ENCODE peak calls at places on chromosomes 6 and 20, in six cellular contexts. X is IMR-90, J is neural progenitor cell, A is sigmoid colon, P is esophagus squamous epithelium, D is left ventricle myocardium inferior. Z is an unnamed sample.

GRCh38 chr6:134007077-134007476 is 45.3 kb downstream of the SLC2A12 start:
- DNase-seq in P (no peak), X (no peak), A (no peak), J (no peak), D (no peak), Z (no peak)

GRCh38 chr6:83071023-83071422 is 3.6 kb downstream of the DOP1A start:
- DNase-seq in P (no peak), D (no peak), X (no peak), A (no peak), J (no peak), Z (no peak)

GRCh38 chr6:4017847-4018193 is 61.1 kb downstream of the FAM217A start:
- DNase-seq in J (peak; percentile 34), P (no peak), D (no peak), A (no peak), X (peak; percentile 34), Z (peak; percentile 29)

GRCh38 chr6:15246217-15247211 is 645 bp downstream of the JARID2 start:
- DNase-seq in P (no peak), D (no peak), J (peak; percentile 43), A (no peak), X (peak; percentile 49), Z (no peak)

GRCh38 chr6:73028893-73029450 is 196.3 kb downstream of the KHDC1L start:
- DNase-seq in P (no peak), A (no peak), J (no peak), X (no peak), D (no peak), Z (no peak)

GRCh38 chr6:33877982-33878381 is 74.2 kb upstream of the MLN start:
- DNase-seq in A (no peak), D (no peak), X (no peak), J (no peak), P (no peak), Z (no peak)

GRCh38 chr20:35601021-35601973 is 14.3 kb upstream of the SPAG4 start:
- DNase-seq in P (no peak), D (peak; percentile 74), A (peak; percentile 91), X (peak; percentile 72), J (peak; percentile 92), Z (peak; percentile 51)

GRCh38 chr6:166769648-166770047 is 142.6 kb upstream of the RPS6KA2 start:
- DNase-seq in J (no peak), A (no peak), D (no peak), X (no peak), P (no peak), Z (no peak)

GRCh38 chr6:43451348-43451747 is 4.0 kb downstream of the DLK2 start:
- DNase-seq in X (no peak), D (no peak), P (no peak), A (no peak), J (no peak), Z (no peak)

GRCh38 chr6:154901856-154902552 is 93.1 kb upstream of the TIAM2 start:
- DNase-seq in J (no peak), P (no peak), X (no peak), D (no peak), A (no peak), Z (no peak)

GRCh38 chr6:21448485-21449109 is 145.0 kb upstream of the SOX4 start:
- DNase-seq in A (no peak), X (no peak), J (no peak), D (no peak), P (no peak), Z (no peak)
- H3K27ac ChIP-seq in A (no peak overlapping the region), X (no peak overlapping the region), J (no peak overlapping the region), D (no peak overlapping the region), P (no peak overlapping the region), Z (no peak overlapping the region)

DNA sequence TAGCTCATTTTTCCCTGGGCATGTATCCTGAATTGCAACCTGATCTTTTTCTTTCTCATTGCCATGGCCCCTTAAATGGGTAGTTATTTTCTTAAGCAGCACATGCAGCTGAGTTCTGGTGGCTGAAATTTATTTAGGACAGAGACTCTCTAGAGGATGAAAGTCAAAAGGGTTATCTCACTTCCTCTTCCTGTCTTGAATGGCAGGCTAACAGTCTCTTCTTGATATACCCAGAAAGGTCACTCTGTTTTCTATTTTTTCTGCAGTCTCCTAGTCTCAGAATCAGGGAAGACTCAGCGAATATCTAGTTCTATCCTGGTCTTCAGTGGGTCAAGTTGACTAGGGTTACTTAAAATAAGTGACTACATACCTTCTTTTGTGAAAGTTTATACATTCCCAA is 243.3 kb downstream of the EPHA7 start:
- DNase-seq in D (no peak), A (no peak), J (no peak), P (no peak), X (no peak), Z (no peak)
- H3K4me3 ChIP-seq in D (no peak overlapping the region), A (no peak overlapping the region), J (no peak overlapping the region), P (no peak overlapping the region), X (no peak overlapping the region), Z (no peak overlapping the region)

GRCh38 chr20:34100578-34100977 is 11.5 kb downstream of the EIF2S2 start:
- DNase-seq in P (no peak), X (no peak), D (no peak), A (no peak), J (no peak), Z (no peak)
- TF ChIP-seq CTCF in P (no peak), X (no peak), D (no peak), A (no peak), J (no peak), Z (no peak)

GRCh38 chr20:50308166-50308512 is 117.5 kb downstream of the CEBPB start:
- DNase-seq in A (peak; percentile 36), J (no peak), D (no peak), X (no peak), P (no peak), Z (no peak)
- H3K27ac ChIP-seq in A (peak overlapping the region; percentile 94), J (no peak overlapping the region), D (peak overlapping the region; percentile 93), X (peak overlapping the region; percentile 96), P (peak overlapping the region; percentile 91), Z (peak overlapping the region; percentile 72)

DNA sequence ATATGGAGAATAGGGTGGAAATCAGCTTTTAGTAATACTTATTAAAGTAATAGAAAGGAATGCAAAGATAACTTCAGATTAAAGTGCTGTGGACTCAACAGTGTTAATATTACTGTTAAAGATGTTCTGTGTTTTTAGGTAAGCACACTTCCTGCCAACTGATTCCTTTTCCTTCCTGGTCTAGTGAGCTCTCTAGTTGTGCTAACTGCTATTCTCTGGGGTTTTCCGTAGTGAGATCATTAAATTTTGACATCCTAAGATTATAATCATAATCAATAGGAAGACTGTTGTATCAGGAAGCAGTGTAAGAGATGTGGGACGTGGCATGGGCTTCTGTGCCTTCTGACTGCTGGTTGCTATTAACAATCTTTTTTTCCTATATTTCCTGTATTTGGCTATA is 1.2 kb upstream of the TMEM217 start:
- DNase-seq in X (peak; percentile 50), A (no peak), P (no peak), J (no peak), D (no peak), Z (no peak)
- H3K4me3 ChIP-seq in X (no peak overlapping the region), A (no peak overlapping the region), P (no peak overlapping the region), J (no peak overlapping the region), D (peak overlapping the region; percentile 98), Z (no peak overlapping the region)